ENCODE peak calls at places on chromosomes 4 and X, in eight cellular contexts. W, P, J, K, U, R, T and Q are unnamed samples.

GRCh38 chr4:177554966-177555574 is 112.8 kb upstream of the AGA start:
- DNase-seq in W (no peak), P (no peak), J (peak; percentile 32), K (peak; percentile 0), U (peak; percentile 28), R (peak; percentile 58), T (no peak), Q (no peak)

GRCh38 chrX:105189093-105189492 is 31.4 kb downstream of the TEX13A start:
- DNase-seq in W (no peak), P (no peak), J (no peak), K (no peak), U (no peak), R (no peak), T (no peak), Q (no peak)

GRCh38 chrX:139739138-139739537 is 31.2 kb upstream of the MCF2 start:
- DNase-seq in W (no peak), P (no peak), J (peak; percentile 45), K (peak; percentile 27), U (peak; percentile 12), R (no peak), T (no peak), Q (peak; percentile 3)

GRCh38 chr4:52987401-52988056 is 125.4 kb downstream of the RASL11B start:
- DNase-seq in W (no peak), P (no peak), J (no peak), K (no peak), U (no peak), R (no peak), T (no peak), Q (no peak)

GRCh38 chrX:6701085-6701484 is 166.2 kb upstream of the VCX3A start:
- DNase-seq in W (no peak), P (no peak), J (no peak), K (no peak), U (no peak), R (no peak), T (no peak), Q (no peak)

GRCh38 chrX:154486396-154487207 is at the start of gene UBL4A:
- DNase-seq in W (peak; percentile 43), P (peak; percentile 24), J (peak; percentile 38), K (peak; percentile 68), U (peak; percentile 69), R (peak; percentile 24), T (peak; percentile 26), Q (peak; percentile 46)

GRCh38 chr4:179307297-179308136 is 1865.3 kb upstream of the AGA start:
- DNase-seq in W (no peak), P (no peak), J (peak; percentile 10), K (no peak), U (peak; percentile 20), R (peak; percentile 62), T (no peak), Q (peak; percentile 50)

GRCh38 chr4:164779811-164780216 is 25.9 kb downstream of the SMIM31 start:
- DNase-seq in W (no peak), P (peak; percentile 16), J (peak; percentile 64), K (no peak), U (peak; percentile 64), R (peak; percentile 73), T (no peak), Q (no peak)

GRCh38 chr4:8538703-8539567 is 41.3 kb upstream of the GPR78 start:
- DNase-seq in W (no peak), P (no peak), J (peak; percentile 79), K (no peak), U (no peak), R (no peak), T (no peak), Q (no peak)

GRCh38 chr4:181661090-181661489 is 582.1 kb upstream of the TENM3 start:
- DNase-seq in W (no peak), P (no peak), J (no peak), K (no peak), U (no peak), R (no peak), T (no peak), Q (no peak)

GRCh38 chr4:7649741-7650531 is 215.2 kb upstream of the PSAPL1 start:
- DNase-seq in W (peak; percentile 25), P (no peak), J (peak; percentile 89), K (no peak), U (peak; percentile 17), R (peak; percentile 97), T (no peak), Q (peak; percentile 48)

GRCh38 chrX:42710452-42710851 is 67.5 kb downstream of the PPP1R2C start:
- DNase-seq in W (no peak), P (no peak), J (no peak), K (no peak), U (no peak), R (no peak), T (no peak), Q (no peak)

GRCh38 chr4:173489514-173489913 is 40.5 kb downstream of the HAND2 start:
- DNase-seq in W (no peak), P (no peak), J (peak; percentile 54), K (no peak), U (no peak), R (no peak), T (no peak), Q (no peak)

GRCh38 chrX:86981326-86981890 is 536.2 kb upstream of the KLHL4 start:
- DNase-seq in W (no peak), P (no peak), J (no peak), K (no peak), U (no peak), R (no peak), T (no peak), Q (no peak)

GRCh38 chrX:11949291-11949690 is 189.0 kb upstream of the FRMPD4 start:
- DNase-seq in W (no peak), P (no peak), J (no peak), K (no peak), U (no peak), R (no peak), T (no peak), Q (no peak)

GRCh38 chrX:47223476-47224250 is 5.2 kb downstream of the CDK16 start:
- DNase-seq in W (no peak), P (no peak), J (no peak), K (no peak), U (no peak), R (no peak), T (no peak), Q (no peak)

GRCh38 chr4:155960522-155960921 is 6.9 kb upstream of the CTSO start:
- DNase-seq in W (no peak), P (no peak), J (peak; percentile 52), K (no peak), U (no peak), R (no peak), T (no peak), Q (no peak)

GRCh38 chr4:6526171-6526570 is 48.8 kb upstream of the MAN2B2 start:
- DNase-seq in W (no peak), P (no peak), J (no peak), K (no peak), U (no peak), R (no peak), T (no peak), Q (no peak)

GRCh38 chr4:111773858-111774257 is 371.4 kb upstream of the FAM241A start:
- DNase-seq in W (no peak), P (no peak), J (peak; percentile 6), K (no peak), U (no peak), R (no peak), T (no peak), Q (no peak)

GRCh38 chr4:45172636-45173035 is 446.3 kb upstream of the GNPDA2 start:
- DNase-seq in W (no peak), P (no peak), J (no peak), K (no peak), U (no peak), R (no peak), T (no peak), Q (no peak)

GRCh38 chr4:185305979-185306442 is 89.7 kb downstream of the LRP2BP start:
- DNase-seq in W (no peak), P (no peak), J (peak; percentile 80), K (no peak), U (peak; percentile 28), R (no peak), T (no peak), Q (no peak)

GRCh38 chrX:64894454-64895038 is 81.7 kb downstream of the ZC4H2 start:
- DNase-seq in W (peak; percentile 9), P (no peak), J (no peak), K (no peak), U (peak; percentile 31), R (peak; percentile 40), T (peak; percentile 1), Q (peak; percentile 3)

GRCh38 chrX:45842916-45843315 is 642.2 kb upstream of the DIPK2B start:
- DNase-seq in W (no peak), P (no peak), J (no peak), K (no peak), U (no peak), R (no peak), T (no peak), Q (no peak)

GRCh38 chr4:35939746-35940145 is 304.6 kb downstream of the ARAP2 start:
- DNase-seq in W (no peak), P (no peak), J (no peak), K (no peak), U (no peak), R (no peak), T (no peak), Q (no peak)

GRCh38 chr4:73740353-73740778 is at the start of gene CXCL8:
- DNase-seq in W (no peak), P (peak; percentile 33), J (peak; percentile 63), K (no peak), U (peak; percentile 88), R (peak; percentile 97), T (no peak), Q (no peak)

GRCh38 chrX:136030357-136031225 is 45.4 kb downstream of the SLC9A6 start:
- DNase-seq in W (no peak), P (no peak), J (peak; percentile 50), K (no peak), U (peak; percentile 87), R (no peak), T (no peak), Q (no peak)

GRCh38 chr4:19776929-19777328 is 474.8 kb upstream of the SLIT2 start:
- DNase-seq in W (no peak), P (no peak), J (peak; percentile 12), K (no peak), U (no peak), R (no peak), T (no peak), Q (no peak)

GRCh38 chrX:119236599-119237525 is 777 bp downstream of the PGRMC1 start:
- DNase-seq in W (peak; percentile 13), P (peak; percentile 30), J (peak; percentile 21), K (peak; percentile 8), U (peak; percentile 58), R (peak; percentile 25), T (peak; percentile 7), Q (no peak)

GRCh38 chr4:29581469-29581868 is 1138.7 kb upstream of the PCDH7 start:
- DNase-seq in W (no peak), P (peak; percentile 3), J (no peak), K (no peak), U (no peak), R (no peak), T (no peak), Q (no peak)

GRCh38 chr4:5678977-5679376 is 29.4 kb downstream of the EVC2 start:
- DNase-seq in W (no peak), P (no peak), J (no peak), K (no peak), U (no peak), R (no peak), T (no peak), Q (no peak)

GRCh38 chr4:56259595-56259994 is 127.7 kb downstream of the AASDH start:
- DNase-seq in W (no peak), P (no peak), J (no peak), K (no peak), U (no peak), R (no peak), T (no peak), Q (no peak)

GRCh38 chr4:64713256-64713840 is 304.1 kb upstream of the TECRL start:
- DNase-seq in W (no peak), P (no peak), J (peak; percentile 2), K (no peak), U (peak; percentile 33), R (peak; percentile 65), T (no peak), Q (no peak)

GRCh38 chr4:9923195-9923812 is 98.0 kb downstream of the SLC2A9 start:
- DNase-seq in W (no peak), P (no peak), J (no peak), K (no peak), U (no peak), R (no peak), T (no peak), Q (no peak)

GRCh38 chr4:97139796-97140195 is 1003.5 kb downstream of the STPG2 start:
- DNase-seq in W (no peak), P (no peak), J (no peak), K (no peak), U (no peak), R (no peak), T (no peak), Q (no peak)